ENCODE peak calls at places on chromosomes 2 and 18, in seven cellular contexts. One of them, this sample, is unnamed.

GRCh38 chr2:37376421-37377186 is 32.2 kb downstream of the QPCT start:
- DNase-seq in MM.1S: peak; percentile 98
- DNase-seq in mesendoderm: no peak
- DNase-seq in GM23248: peak; percentile 97
- DNase-seq in K562: no peak
- DNase-seq in hepatocyte: peak; percentile 65
- DNase-seq in SK-N-SH: no peak
- DNase-seq in this sample: no peak

GRCh38 chr2:238947920-238948710 is 100.2 kb downstream of the TWIST2 start:
- DNase-seq in K562: no peak
- DNase-seq in MM.1S: peak; percentile 74
- DNase-seq in hepatocyte: no peak
- DNase-seq in GM23248: peak; percentile 97
- DNase-seq in SK-N-SH: no peak
- DNase-seq in mesendoderm: peak; percentile 5
- DNase-seq in this sample: peak; percentile 96

GRCh38 chr18:51149605-51150429 is 47.7 kb downstream of the MEX3C start:
- DNase-seq in K562: no peak
- DNase-seq in MM.1S: no peak
- DNase-seq in mesendoderm: peak; percentile 75
- DNase-seq in SK-N-SH: no peak
- DNase-seq in GM23248: peak; percentile 83
- DNase-seq in hepatocyte: peak; percentile 77
- DNase-seq in this sample: peak; percentile 69

GRCh38 chr2:233435436-233436190 is 81.3 kb downstream of the DGKD start:
- DNase-seq in K562: no peak
- DNase-seq in MM.1S: no peak
- DNase-seq in hepatocyte: no peak
- DNase-seq in mesendoderm: no peak
- DNase-seq in SK-N-SH: no peak
- DNase-seq in GM23248: no peak
- DNase-seq in this sample: no peak

GRCh38 chr18:28494151-28494550 is 317.2 kb upstream of the CDH2 start:
- DNase-seq in hepatocyte: no peak
- DNase-seq in mesendoderm: peak; percentile 36
- DNase-seq in SK-N-SH: no peak
- DNase-seq in K562: no peak
- DNase-seq in MM.1S: no peak
- DNase-seq in GM23248: peak; percentile 82
- DNase-seq in this sample: no peak

GRCh38 chr2:143397886-143398614 is 268.8 kb downstream of the ARHGAP15 start:
- DNase-seq in GM23248: peak; percentile 60
- DNase-seq in mesendoderm: no peak
- DNase-seq in SK-N-SH: no peak
- DNase-seq in hepatocyte: no peak
- DNase-seq in MM.1S: no peak
- DNase-seq in K562: no peak
- DNase-seq in this sample: peak; percentile 58

GRCh38 chr2:230319211-230319862 is 7.7 kb upstream of the SP140L start:
- DNase-seq in K562: no peak
- DNase-seq in hepatocyte: no peak
- DNase-seq in GM23248: no peak
- DNase-seq in MM.1S: peak; percentile 45
- DNase-seq in SK-N-SH: no peak
- DNase-seq in mesendoderm: no peak
- DNase-seq in this sample: no peak

GRCh38 chr2:200736646-200737274 is 75.0 kb upstream of the BZW1 start:
- DNase-seq in mesendoderm: peak; percentile 97
- DNase-seq in K562: no peak
- DNase-seq in hepatocyte: no peak
- DNase-seq in SK-N-SH: peak; percentile 49
- DNase-seq in MM.1S: no peak
- DNase-seq in GM23248: no peak
- DNase-seq in this sample: no peak

GRCh38 chr2:45930396-45930792 is 278.9 kb downstream of the PRKCE start:
- DNase-seq in SK-N-SH: no peak
- DNase-seq in MM.1S: no peak
- DNase-seq in mesendoderm: no peak
- DNase-seq in K562: no peak
- DNase-seq in hepatocyte: peak; percentile 60
- DNase-seq in GM23248: peak; percentile 64
- DNase-seq in this sample: peak; percentile 21

GRCh38 chr2:28692411-28692810 is 59.2 kb upstream of the PPP1CB start:
- DNase-seq in K562: no peak
- DNase-seq in hepatocyte: no peak
- DNase-seq in mesendoderm: no peak
- DNase-seq in SK-N-SH: no peak
- DNase-seq in GM23248: no peak
- DNase-seq in MM.1S: no peak
- DNase-seq in this sample: no peak

GRCh38 chr2:1854747-1855146 is 110.4 kb upstream of the PXDN start:
- DNase-seq in GM23248: peak; percentile 64
- DNase-seq in mesendoderm: peak; percentile 90
- DNase-seq in SK-N-SH: peak; percentile 95
- DNase-seq in hepatocyte: peak; percentile 72
- DNase-seq in MM.1S: no peak
- DNase-seq in K562: peak; percentile 62
- DNase-seq in this sample: peak; percentile 91

GRCh38 chr2:71776227-71776626 is 322.9 kb downstream of the DYSF start:
- DNase-seq in K562: no peak
- DNase-seq in mesendoderm: no peak
- DNase-seq in hepatocyte: no peak
- DNase-seq in MM.1S: no peak
- DNase-seq in GM23248: no peak
- DNase-seq in SK-N-SH: no peak
- DNase-seq in this sample: no peak

GRCh38 chr2:23092831-23093230 is 292.1 kb upstream of the KLHL29 start:
- DNase-seq in mesendoderm: peak; percentile 55
- DNase-seq in GM23248: peak; percentile 48
- DNase-seq in MM.1S: peak; percentile 17
- DNase-seq in SK-N-SH: no peak
- DNase-seq in hepatocyte: peak; percentile 72
- DNase-seq in K562: no peak
- DNase-seq in this sample: no peak

GRCh38 chr2:100321181-100321880 is 970 bp downstream of the LONRF2 start:
- DNase-seq in hepatocyte: peak; percentile 81
- DNase-seq in MM.1S: no peak
- DNase-seq in GM23248: peak; percentile 44
- DNase-seq in K562: peak; percentile 65
- DNase-seq in mesendoderm: peak; percentile 74
- DNase-seq in SK-N-SH: peak; percentile 80
- DNase-seq in this sample: peak; percentile 80

GRCh38 chr18:332721-333513 is 65.1 kb upstream of the THOC1 start:
- DNase-seq in MM.1S: no peak
- DNase-seq in SK-N-SH: no peak
- DNase-seq in K562: no peak
- DNase-seq in GM23248: no peak
- DNase-seq in mesendoderm: no peak
- DNase-seq in hepatocyte: no peak
- DNase-seq in this sample: no peak

GRCh38 chr18:34637094-34637801 is 72.8 kb upstream of the DTNA start:
- DNase-seq in MM.1S: no peak
- DNase-seq in hepatocyte: no peak
- DNase-seq in mesendoderm: peak; percentile 69
- DNase-seq in SK-N-SH: no peak
- DNase-seq in K562: no peak
- DNase-seq in GM23248: no peak
- DNase-seq in this sample: no peak

GRCh38 chr2:36403675-36404230 is 48.2 kb downstream of the CRIM1 start:
- DNase-seq in mesendoderm: peak; percentile 85
- DNase-seq in MM.1S: no peak
- DNase-seq in hepatocyte: no peak
- DNase-seq in K562: no peak
- DNase-seq in SK-N-SH: no peak
- DNase-seq in GM23248: peak; percentile 83
- DNase-seq in this sample: peak; percentile 65

GRCh38 chr2:159098815-159099455 is 130.5 kb downstream of the TANC1 start:
- DNase-seq in MM.1S: no peak
- DNase-seq in K562: no peak
- DNase-seq in mesendoderm: peak; percentile 60
- DNase-seq in SK-N-SH: no peak
- DNase-seq in hepatocyte: no peak
- DNase-seq in GM23248: no peak
- DNase-seq in this sample: no peak

GRCh38 chr2:224584768-224585204 is 377 bp downstream of the CUL3 start:
- DNase-seq in MM.1S: peak; percentile 64
- DNase-seq in mesendoderm: peak; percentile 65
- DNase-seq in GM23248: peak; percentile 69
- DNase-seq in hepatocyte: peak; percentile 70
- DNase-seq in K562: peak; percentile 20
- DNase-seq in SK-N-SH: peak; percentile 82
- DNase-seq in this sample: peak; percentile 88

GRCh38 chr2:11680901-11681721 is 11.1 kb upstream of the NTSR2 start:
- DNase-seq in K562: no peak
- DNase-seq in GM23248: no peak
- DNase-seq in mesendoderm: no peak
- DNase-seq in MM.1S: no peak
- DNase-seq in hepatocyte: no peak
- DNase-seq in SK-N-SH: no peak
- DNase-seq in this sample: no peak

DNA sequence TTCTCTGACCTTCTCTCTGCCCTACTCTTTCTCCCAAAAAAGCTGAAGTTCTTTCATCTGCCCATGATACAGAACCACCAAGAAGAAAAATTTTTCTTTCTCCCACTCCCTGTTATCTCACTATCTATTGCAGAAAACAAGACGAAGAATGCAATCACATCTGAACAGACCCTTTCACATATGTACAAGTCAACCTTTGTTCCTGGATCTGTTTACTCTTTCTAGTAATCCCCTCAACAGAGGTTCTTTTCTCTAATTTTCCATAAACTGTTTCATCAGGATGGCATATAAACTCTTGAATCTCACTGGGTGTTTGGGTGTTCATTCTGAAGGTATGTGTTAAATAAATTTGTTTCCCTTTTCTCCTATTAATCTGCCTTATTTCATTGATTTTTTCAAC is 1262.7 kb upstream of the NRXN1 start:
- DNase-seq in SK-N-SH: no peak
- DNase-seq in K562: no peak
- DNase-seq in GM23248: no peak
- DNase-seq in mesendoderm: no peak
- DNase-seq in MM.1S: no peak
- DNase-seq in hepatocyte: no peak
- DNase-seq in this sample: no peak
- H3K79me2 ChIP-seq in SK-N-SH: no peaks in the 10 kb centered on the region
- H3K79me2 ChIP-seq in K562: no peaks in the 10 kb centered on the region
- H3K79me2 ChIP-seq in GM23248: no peaks in the 10 kb centered on the region
- H3K79me2 ChIP-seq in mesendoderm: no peaks in the 10 kb centered on the region
- H3K79me2 ChIP-seq in MM.1S: no peaks in the 10 kb centered on the region
- H3K79me2 ChIP-seq in hepatocyte: no peaks in the 10 kb centered on the region
- H3K79me2 ChIP-seq in this sample: no peaks in the 10 kb centered on the region

DNA sequence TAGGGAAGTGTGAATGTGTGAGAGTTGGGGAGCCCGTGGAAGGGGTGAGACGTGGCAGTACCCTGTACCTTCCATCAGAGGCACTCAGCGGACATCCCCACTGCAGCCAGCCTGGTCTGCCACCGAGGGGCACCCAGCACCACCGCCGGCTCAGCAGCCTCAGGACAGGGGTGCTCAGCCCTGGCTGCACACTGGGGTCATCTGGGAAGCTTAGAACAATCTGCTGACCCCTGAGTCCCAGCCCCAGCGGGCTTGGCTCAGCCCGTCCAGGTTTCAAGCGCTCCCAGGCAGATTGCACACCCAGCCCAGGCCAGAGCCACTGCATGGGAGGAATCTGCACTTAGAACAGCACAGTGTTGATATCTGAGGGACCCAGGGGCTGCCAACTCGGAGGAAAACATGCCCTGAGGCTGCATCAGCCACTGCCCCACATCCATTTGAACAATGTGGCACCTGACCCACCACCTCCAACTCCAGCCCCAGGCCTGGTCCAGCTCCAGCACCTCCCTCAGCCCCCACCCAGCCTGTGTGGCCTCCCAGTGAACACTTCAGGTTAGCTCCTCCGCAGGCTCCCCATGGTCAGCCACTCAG is 147.1 kb upstream of the OTOS start:
- DNase-seq in GM23248: no peak
- DNase-seq in MM.1S: no peak
- DNase-seq in SK-N-SH: peak; percentile 62
- DNase-seq in hepatocyte: no peak
- DNase-seq in K562: no peak
- DNase-seq in mesendoderm: no peak
- DNase-seq in this sample: no peak
- H3K79me2 ChIP-seq in GM23248: no peaks in the 10 kb centered on the region
- H3K79me2 ChIP-seq in MM.1S: no peaks in the 10 kb centered on the region
- H3K79me2 ChIP-seq in SK-N-SH: no peaks in the 10 kb centered on the region
- H3K79me2 ChIP-seq in hepatocyte: no peaks in the 10 kb centered on the region
- H3K79me2 ChIP-seq in K562: no peaks in the 10 kb centered on the region
- H3K79me2 ChIP-seq in mesendoderm: no peaks in the 10 kb centered on the region
- H3K79me2 ChIP-seq in this sample: no peaks in the 10 kb centered on the region

GRCh38 chr2:74041182-74041581 is 56.5 kb downstream of the TET3 start:
- DNase-seq in hepatocyte: no peak
- DNase-seq in GM23248: no peak
- DNase-seq in K562: peak; percentile 48
- DNase-seq in SK-N-SH: no peak
- DNase-seq in mesendoderm: no peak
- DNase-seq in MM.1S: no peak
- DNase-seq in this sample: no peak

GRCh38 chr2:74042606-74043005 is 57.9 kb downstream of the TET3 start:
- DNase-seq in hepatocyte: no peak
- DNase-seq in mesendoderm: no peak
- DNase-seq in K562: no peak
- DNase-seq in GM23248: no peak
- DNase-seq in MM.1S: no peak
- DNase-seq in SK-N-SH: no peak
- DNase-seq in this sample: no peak

GRCh38 chr2:74039611-74040010 is 54.9 kb downstream of the TET3 start:
- DNase-seq in GM23248: no peak
- DNase-seq in K562: no peak
- DNase-seq in MM.1S: no peak
- DNase-seq in mesendoderm: no peak
- DNase-seq in SK-N-SH: no peak
- DNase-seq in hepatocyte: no peak
- DNase-seq in this sample: no peak

GRCh38 chr2:74043345-74044329 is 58.9 kb downstream of the TET3 start:
- DNase-seq in SK-N-SH: no peak
- DNase-seq in mesendoderm: peak; percentile 90
- DNase-seq in hepatocyte: no peak
- DNase-seq in GM23248: no peak
- DNase-seq in MM.1S: no peak
- DNase-seq in K562: peak; percentile 57
- DNase-seq in this sample: no peak

DNA sequence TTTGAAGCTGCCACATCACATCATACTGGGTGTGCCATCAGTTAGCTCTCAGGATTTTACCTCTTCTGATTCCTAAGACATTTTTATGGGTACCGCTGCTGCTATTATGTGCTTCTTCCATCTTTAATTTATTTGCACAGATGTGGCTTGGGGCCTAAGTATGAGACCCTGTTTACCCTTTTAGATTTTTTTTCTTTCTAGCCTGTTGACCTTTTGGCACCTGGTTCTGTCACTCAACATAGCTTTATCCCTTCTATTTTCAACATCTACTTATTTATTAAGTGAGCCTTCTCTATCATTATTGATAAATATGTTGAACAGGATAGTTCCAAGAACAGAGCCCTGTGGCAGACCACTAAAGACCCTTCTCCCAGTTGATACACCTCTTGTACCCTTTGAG is 57.0 kb downstream of the TET3 start:
- DNase-seq in K562: no peak
- DNase-seq in mesendoderm: no peak
- DNase-seq in SK-N-SH: no peak
- DNase-seq in MM.1S: no peak
- DNase-seq in GM23248: no peak
- DNase-seq in hepatocyte: no peak
- DNase-seq in this sample: no peak
- H3K79me2 ChIP-seq in K562: peaks cover 88% of the 10 kb centered on the region
- H3K79me2 ChIP-seq in mesendoderm: peaks cover 7% of the 10 kb centered on the region
- H3K79me2 ChIP-seq in SK-N-SH: no peaks in the 10 kb centered on the region
- H3K79me2 ChIP-seq in MM.1S: peaks cover 65% of the 10 kb centered on the region
- H3K79me2 ChIP-seq in GM23248: peaks cover 39% of the 10 kb centered on the region
- H3K79me2 ChIP-seq in hepatocyte: peaks cover 86% of the 10 kb centered on the region
- H3K79me2 ChIP-seq in this sample: peaks cover 15% of the 10 kb centered on the region

GRCh38 chr2:231713738-231714638 is 5.7 kb downstream of the PTMA start:
- DNase-seq in MM.1S: peak; percentile 89
- DNase-seq in hepatocyte: peak; percentile 90
- DNase-seq in K562: peak; percentile 71
- DNase-seq in mesendoderm: peak; percentile 92
- DNase-seq in SK-N-SH: peak; percentile 88
- DNase-seq in GM23248: peak; percentile 89
- DNase-seq in this sample: peak; percentile 98
- H3K79me2 ChIP-seq in MM.1S: peaks cover 35% of the 10 kb centered on the region
- H3K79me2 ChIP-seq in hepatocyte: peaks cover 42% of the 10 kb centered on the region
- H3K79me2 ChIP-seq in K562: peaks cover 39% of the 10 kb centered on the region
- H3K79me2 ChIP-seq in mesendoderm: peaks cover 39% of the 10 kb centered on the region
- H3K79me2 ChIP-seq in SK-N-SH: peaks cover 45% of the 10 kb centered on the region
- H3K79me2 ChIP-seq in GM23248: peaks cover 36% of the 10 kb centered on the region
- H3K79me2 ChIP-seq in this sample: peaks cover 41% of the 10 kb centered on the region

This sample was measured in osteoblast.